ENCODE peak calls at places on chromosomes 6 and 20, in four cellular contexts. T is cardiac fibroblast, A is GM20000, Z is A549. N is an unnamed sample.

GRCh38 chr6:151289399-151290007 is 49.7 kb downstream of the AKAP12 start:
- DNase-seq in A (no peak), T (no peak), Z (no peak), N (no peak)

GRCh38 chr20:64079273-64080012 is at the start of gene RGS19:
- DNase-seq in Z (peak), A (peak), T (peak), N (peak)

GRCh38 chr20:19815553-19815991 is 57.5 kb downstream of the RIN2 start:
- DNase-seq in A (no peak), T (peak), Z (peak), N (no peak)

GRCh38 chr6:16136536-16137450 is 7.9 kb downstream of the MYLIP start:
- DNase-seq in Z (peak), A (no peak), T (peak), N (peak)

GRCh38 chr20:61271273-61272221 is 19.5 kb downstream of the CDH4 start:
- DNase-seq in A (no peak), Z (no peak), T (no peak), N (no peak)

GRCh38 chr6:146028250-146028789 is 542 bp upstream of the GRM1 start:
- DNase-seq in A (peak), T (peak), Z (peak), N (no peak)

GRCh38 chr6:50185006-50185405 is 135.3 kb upstream of the DEFB112 start:
- DNase-seq in A (no peak), T (no peak), Z (peak), N (no peak)

GRCh38 chr6:16764188-16764950 is 3.1 kb upstream of the ATXN1 start:
- DNase-seq in T (peak), A (peak), Z (peak), N (no peak)

GRCh38 chr6:5667737-5668136 is 339.0 kb downstream of the NRN1 start:
- DNase-seq in Z (no peak), A (no peak), T (no peak), N (no peak)

GRCh38 chr20:52289956-52290355 is 98.4 kb upstream of the ZFP64 start:
- DNase-seq in A (no peak), Z (no peak), T (no peak), N (no peak)

GRCh38 chr6:22601941-22602340 is 32.6 kb downstream of the HDGFL1 start:
- DNase-seq in T (no peak), A (no peak), Z (no peak), N (no peak)

GRCh38 chr6:136921936-136922679 is at the start of gene SLC35D3:
- DNase-seq in T (peak), Z (peak), A (peak), N (no peak)

GRCh38 chr6:152209211-152209610 is 401.7 kb downstream of the ESR1 start:
- DNase-seq in T (no peak), Z (no peak), A (no peak), N (no peak)

GRCh38 chr6:81793811-81794210 is 41.3 kb upstream of the TENT5A start:
- DNase-seq in Z (no peak), A (no peak), T (peak), N (no peak)

GRCh38 chr6:131787955-131788712 is 19.7 kb upstream of the ENPP1 start:
- DNase-seq in Z (no peak), A (no peak), T (peak), N (no peak)

GRCh38 chr6:43054206-43054943 is 724 bp upstream of the CUL7 start:
- DNase-seq in T (no peak), Z (no peak), A (no peak), N (no peak)

GRCh38 chr6:4805553-4806307 is 29.5 kb downstream of the CDYL start:
- DNase-seq in Z (peak), A (no peak), T (peak), N (no peak)

GRCh38 chr20:46572181-46572580 is 21.7 kb upstream of the OCSTAMP start:
- DNase-seq in A (no peak), Z (no peak), T (no peak), N (no peak)

GRCh38 chr6:38588631-38589366 is 50.9 kb downstream of the BTBD9 start:
- DNase-seq in A (no peak), T (peak), Z (peak), N (no peak)

GRCh38 chr20:15604406-15604805 is 968.8 kb downstream of the KIF16B start:
- DNase-seq in A (no peak), T (no peak), Z (no peak), N (no peak)

GRCh38 chr20:63028461-63028921 is 21.7 kb upstream of the BHLHE23 start:
- DNase-seq in A (peak), Z (no peak), T (no peak), N (no peak)

GRCh38 chr20:33477386-33478234 is 12.3 kb upstream of the CBFA2T2 start:
- DNase-seq in A (no peak), T (no peak), Z (no peak), N (no peak)

GRCh38 chr6:107458687-107459282 is 579 bp downstream of the PDSS2 start:
- DNase-seq in T (peak), Z (no peak), A (peak), N (no peak)

GRCh38 chr6:130959938-130960337 is 103.1 kb downstream of the EPB41L2 start:
- DNase-seq in Z (no peak), T (no peak), A (no peak), N (no peak)

GRCh38 chr20:1920252-1920651 is 25.0 kb downstream of the SIRPA start:
- DNase-seq in A (no peak), T (no peak), Z (peak), N (no peak)

DNA sequence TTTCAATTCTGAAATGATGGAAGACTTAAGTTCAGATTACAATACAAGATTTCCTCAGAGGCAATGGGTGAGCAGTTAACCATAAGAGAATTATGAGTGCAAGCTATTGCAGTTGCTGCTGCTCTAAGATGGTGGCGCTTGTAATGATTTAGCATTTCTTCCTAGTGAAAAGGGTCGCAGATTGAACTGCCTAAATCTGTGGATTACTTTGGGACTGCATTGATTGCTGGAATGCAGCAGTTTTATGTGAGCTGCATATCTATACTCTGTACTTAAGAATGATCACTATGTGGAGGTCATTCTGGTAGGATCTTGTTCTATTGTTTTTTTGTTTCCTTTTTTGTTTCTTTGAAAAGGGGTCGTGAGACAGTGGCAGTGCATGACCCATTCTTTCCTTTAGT is 5.3 kb downstream of the SCAF8 start:
- DNase-seq in A (no peak), Z (no peak), T (peak), N (no peak)
- TF ChIP-seq CTCF in A (no peak), Z (no peak), T (no peak), N (no peak)

DNA sequence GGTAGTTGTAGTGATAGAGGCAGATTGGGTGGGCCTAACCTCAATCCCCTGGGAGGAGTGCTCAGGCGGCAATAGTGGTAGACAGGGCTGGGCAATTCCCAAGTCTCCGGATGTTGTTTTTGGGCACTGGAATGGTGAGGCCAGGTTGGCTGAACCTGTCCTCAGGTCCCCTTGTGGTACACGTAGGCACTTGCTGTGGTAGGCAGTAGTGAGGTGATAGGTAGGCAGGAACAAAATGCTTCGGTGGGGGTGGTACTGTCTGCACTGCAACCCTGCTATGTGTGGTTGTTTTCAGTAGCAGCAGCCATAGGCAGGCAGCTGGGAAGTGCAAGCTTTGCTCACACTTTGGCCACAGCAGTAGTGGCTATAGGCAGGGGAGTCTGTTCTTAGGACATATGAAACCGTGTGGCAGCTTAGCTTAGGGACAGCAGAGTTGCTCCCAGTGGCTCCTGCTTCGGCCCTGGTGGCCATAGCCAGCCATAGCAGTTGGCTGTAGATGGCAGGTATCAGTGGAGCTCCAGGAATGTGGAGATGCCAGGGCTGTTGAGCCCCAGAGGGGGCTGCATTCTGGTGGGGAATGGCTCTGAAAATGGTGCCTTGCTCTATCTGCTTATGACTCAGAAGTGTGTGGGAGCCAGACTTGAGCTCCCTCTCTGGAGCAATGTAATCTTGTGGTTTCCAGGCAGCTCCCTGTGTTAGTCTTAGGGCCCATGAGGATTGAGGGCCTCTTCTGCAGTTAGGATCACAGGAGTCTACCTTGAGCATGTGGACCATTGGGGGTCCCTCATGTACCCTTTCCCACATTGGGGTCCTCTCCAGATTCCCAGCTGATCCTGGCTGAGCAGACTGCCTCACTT is 241.8 kb upstream of the BMP2 start:
- DNase-seq in T (peak), Z (no peak), A (no peak), N (no peak)
- TF ChIP-seq CTCF in T (peak), Z (no peak), A (no peak), N (no peak)

DNA sequence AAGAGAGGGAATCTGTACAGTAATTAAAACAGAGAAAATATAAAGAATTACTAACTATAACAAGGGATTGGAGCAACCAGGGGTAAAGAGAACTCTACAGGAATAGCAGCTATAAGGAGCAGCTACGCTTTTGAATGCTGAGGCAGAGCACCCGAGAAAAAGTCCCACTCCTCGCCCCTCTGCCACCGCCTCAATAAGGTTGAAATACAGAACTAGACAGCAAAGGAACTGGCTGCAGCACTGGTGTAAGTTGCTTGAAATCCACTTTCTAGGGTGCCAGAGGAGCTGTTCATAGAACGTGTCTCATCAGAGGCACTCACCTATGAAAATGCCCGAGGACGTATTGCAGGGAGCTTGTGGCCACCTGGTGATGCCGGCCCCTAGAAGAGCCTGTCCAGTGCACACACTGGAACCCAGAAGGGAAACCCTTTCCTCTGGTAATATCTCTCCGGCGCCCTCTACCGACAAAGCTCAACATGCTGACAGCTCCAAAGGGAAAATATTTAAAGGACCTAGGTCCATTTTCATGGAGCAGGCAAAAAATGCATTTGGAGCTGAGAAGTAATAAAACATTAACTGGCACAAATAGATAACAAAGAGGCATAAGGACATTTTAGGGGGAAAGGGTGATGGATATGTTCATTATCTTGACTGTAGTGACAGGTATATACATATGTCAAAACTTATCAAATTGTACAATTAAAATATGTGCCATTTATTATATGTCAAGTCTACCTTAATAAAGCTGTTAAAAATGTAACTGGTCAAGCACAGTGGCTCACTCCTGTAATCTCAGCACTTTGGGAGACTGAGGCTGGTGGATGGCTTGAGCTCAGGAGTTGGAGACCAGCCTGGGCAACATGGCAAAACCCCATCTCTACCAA is 137.4 kb upstream of the HDAC2 start:
- DNase-seq in Z (peak), A (peak), T (peak), N (no peak)
- TF ChIP-seq CTCF in Z (peak), A (peak), T (peak), N (no peak)

DNA sequence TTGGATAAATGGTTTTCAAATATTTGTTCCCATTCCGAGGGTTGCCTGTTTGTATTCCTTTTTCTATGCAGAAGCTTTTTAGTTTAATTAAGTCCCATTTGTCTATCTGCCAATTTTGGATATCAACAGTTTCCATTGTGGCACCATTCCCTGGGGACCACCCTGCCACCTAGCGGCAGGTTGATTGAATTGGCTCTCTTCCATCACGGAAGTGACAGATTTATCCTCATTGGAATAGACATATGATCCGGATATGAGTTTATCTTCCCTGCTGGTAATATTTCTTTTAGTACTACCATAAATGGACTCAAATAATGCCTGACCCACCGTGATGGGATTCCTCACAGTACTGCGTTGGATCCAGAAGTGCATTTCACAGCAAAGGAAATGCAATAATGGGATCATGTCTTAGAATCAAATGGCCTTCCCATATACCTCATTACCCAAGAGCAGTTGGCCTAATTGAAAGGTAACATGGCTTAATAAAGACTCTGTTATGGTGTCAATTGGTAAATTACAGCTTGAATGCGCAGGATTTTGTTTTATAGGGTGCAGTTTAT is 327.0 kb downstream of the BMP2 start:
- DNase-seq in Z (peak), T (peak), A (peak), N (no peak)
- TF ChIP-seq CTCF in Z (peak), T (peak), A (peak), N (no peak)

GRCh38 chr6:157841211-157841840 is 18.3 kb downstream of the SNX9 start:
- DNase-seq in T (peak), Z (peak), A (no peak), N (no peak)
- TF ChIP-seq CTCF in T (peak), Z (no peak), A (no peak), N (no peak)

GRCh38 chr6:29720863-29721262 is 2.4 kb upstream of the HLA-F start:
- DNase-seq in T (no peak), A (no peak), Z (no peak), N (no peak)
- TF ChIP-seq CTCF in T (no peak), A (peak), Z (no peak), N (no peak)